ENCODE peak calls at places on chromosomes 3 and 15, in five cellular contexts. M is Panc1; N is hepatocyte; G is NCI-H1436; I is effector CD8-positive, alpha-beta T cell. P is an unnamed sample.

GRCh38 chr3:122774564-122774963 is 19.1 kb downstream of the HSPBAP1 start:
- DNase-seq in N (no peak), I (no peak), G (no peak), M (no peak), P (no peak)

GRCh38 chr3:171935261-171936123 is 92.3 kb downstream of the TMEM212 start:
- DNase-seq in N (no peak), I (no peak), G (no peak), M (no peak), P (no peak)

GRCh38 chr3:125310623-125311076 is 64.5 kb downstream of the ZNF148 start:
- DNase-seq in N (no peak), M (no peak), I (no peak), G (no peak), P (no peak)

GRCh38 chr3:66997560-66998074 is 490 bp upstream of the KBTBD8 start:
- DNase-seq in G (no peak), I (no peak), N (no peak), M (no peak), P (no peak)

GRCh38 chr15:58440922-58441321 is 9.1 kb downstream of the LIPC start:
- DNase-seq in M (no peak), N (peak; percentile 57), G (no peak), I (no peak), P (no peak)

GRCh38 chr3:101890716-101891115 is 41.4 kb downstream of the NFKBIZ start:
- DNase-seq in M (no peak), I (no peak), N (no peak), G (no peak), P (no peak)

GRCh38 chr15:99104788-99105515 is at the start of gene SYNM:
- DNase-seq in G (peak; percentile 55), I (no peak), M (no peak), N (peak; percentile 93), P (peak; percentile 91)

GRCh38 chr3:117144832-117145231 is 435.3 kb downstream of the TUSC7 start:
- DNase-seq in N (no peak), G (no peak), M (no peak), I (no peak), P (peak; percentile 31)

GRCh38 chr3:107242579-107242978 is 134.7 kb upstream of the CCDC54 start:
- DNase-seq in M (no peak), I (no peak), N (no peak), G (peak; percentile 54), P (no peak)

GRCh38 chr3:184230603-184231528 is 1.5 kb downstream of the VWA5B2 start:
- DNase-seq in M (no peak), G (peak; percentile 9), I (no peak), N (no peak), P (peak; percentile 39)

GRCh38 chr3:123246846-123247245 is 45.1 kb downstream of the SEC22A start:
- DNase-seq in G (no peak), M (no peak), I (no peak), N (no peak), P (peak; percentile 60)

P was measured in left kidney.